ENCODE peak calls at places on chromosomes 2 and 18, in five cellular contexts. H is NCI-H774, V is activated T-helper 1 cell treated with Interleukin-2 at 50 U/mL for 16 hours, N is RPMI8226, G is AG09319. J is an unnamed sample.

GRCh38 chr2:232235716-232236115 is 142.8 kb upstream of the ALPP start:
- DNase-seq in H (no peak), V (no peak), N (no peak), G (no peak), J (no peak)

GRCh38 chr2:19841918-19842693 is 59.7 kb downstream of the TTC32 start:
- DNase-seq in H (no peak), V (no peak), N (no peak), G (no peak), J (no peak)

GRCh38 chr2:215888680-215889079 is 124.7 kb downstream of the MREG start:
- DNase-seq in H (no peak), V (no peak), N (no peak), G (no peak), J (no peak)

GRCh38 chr2:36568533-36569246 is 29.3 kb downstream of the FEZ2 start:
- DNase-seq in H (no peak), V (no peak), N (no peak), G (no peak), J (no peak)

GRCh38 chr18:59229191-59229590 is 9.2 kb downstream of the GRP start:
- DNase-seq in H (no peak), V (no peak), N (no peak), G (no peak), J (no peak)

GRCh38 chr2:197255550-197255949 is 55.0 kb downstream of the ANKRD44 start:
- DNase-seq in H (no peak), V (peak; percentile 45), N (peak; percentile 74), G (no peak), J (peak; percentile 91)

GRCh38 chr2:170887496-170888265 is 41.4 kb upstream of the GORASP2 start:
- DNase-seq in H (no peak), V (no peak), N (no peak), G (no peak), J (no peak)

GRCh38 chr2:98805412-98806265 is 74.7 kb upstream of the MGAT4A start:
- DNase-seq in H (no peak), V (no peak), N (no peak), G (peak; percentile 5), J (no peak)

GRCh38 chr2:102021776-102022175 is 30.0 kb downstream of the IL1R2 start:
- DNase-seq in H (no peak), V (no peak), N (no peak), G (no peak), J (no peak)

GRCh38 chr2:20164061-20164733 is 60.7 kb downstream of the SDC1 start:
- DNase-seq in H (no peak), V (no peak), N (peak; percentile 45), G (no peak), J (peak; percentile 46)

GRCh38 chr2:46873632-46874068 is 42.0 kb downstream of the MCFD2 start:
- DNase-seq in H (no peak), V (no peak), N (no peak), G (peak; percentile 74), J (no peak)

GRCh38 chr2:33068261-33068660 is 121.5 kb downstream of the LTBP1 start:
- DNase-seq in H (no peak), V (no peak), N (no peak), G (no peak), J (no peak)

GRCh38 chr18:59041819-59042476 is 97.7 kb upstream of the SEC11C start:
- DNase-seq in H (no peak), V (no peak), N (no peak), G (no peak), J (no peak)

GRCh38 chr18:34809697-34810096 is 99.6 kb downstream of the DTNA start:
- DNase-seq in H (no peak), V (no peak), N (no peak), G (peak; percentile 2), J (peak; percentile 23)

GRCh38 chr2:106193977-106194778 is at the start of gene UXS1:
- DNase-seq in H (peak; percentile 95), V (peak; percentile 99), N (peak; percentile 98), G (peak; percentile 94), J (peak; percentile 96)

GRCh38 chr2:119158563-119159347 is at the start of gene C1QL2:
- DNase-seq in H (no peak), V (no peak), N (no peak), G (no peak), J (no peak)

GRCh38 chr2:101528501-101528900 is 53.6 kb upstream of the RFX8 start:
- DNase-seq in H (no peak), V (no peak), N (no peak), G (no peak), J (no peak)

GRCh38 chr18:59549797-59550516 is 147.3 kb downstream of the CCBE1 start:
- DNase-seq in H (no peak), V (no peak), N (no peak), G (no peak), J (no peak)

GRCh38 chr2:36663851-36664715 is 32.4 kb upstream of the VIT start:
- DNase-seq in H (peak; percentile 18), V (no peak), N (peak; percentile 51), G (peak; percentile 70), J (peak; percentile 79)

GRCh38 chr2:70011335-70011734 is 49.9 kb upstream of the ASPRV1 start:
- DNase-seq in H (no peak), V (no peak), N (no peak), G (no peak), J (no peak)

GRCh38 chr18:52995875-52996274 is 655.9 kb downstream of the DCC start:
- DNase-seq in H (peak; percentile 83), V (no peak), N (no peak), G (no peak), J (no peak)

GRCh38 chr18:48838921-48839818 is 111.6 kb downstream of the SMAD7 start:
- DNase-seq in H (no peak), V (no peak), N (no peak), G (peak; percentile 37), J (no peak)

GRCh38 chr18:24799176-24799575 is 338.7 kb downstream of the HRH4 start:
- DNase-seq in H (no peak), V (no peak), N (no peak), G (no peak), J (no peak)

GRCh38 chr2:177585234-177585863 is 192.8 kb downstream of the AGPS start:
- DNase-seq in H (no peak), V (no peak), N (no peak), G (no peak), J (no peak)

GRCh38 chr18:41809652-41810051 is 145.4 kb upstream of the PIK3C3 start:
- DNase-seq in H (peak; percentile 14), V (no peak), N (no peak), G (no peak), J (no peak)

GRCh38 chr2:120561393-120562035 is 174.2 kb upstream of the GLI2 start:
- DNase-seq in H (no peak), V (no peak), N (no peak), G (no peak), J (no peak)

GRCh38 chr18:74496508-74497307 is 545 bp downstream of the CNDP2 start:
- DNase-seq in H (peak; percentile 48), V (peak; percentile 22), N (peak; percentile 80), G (no peak), J (peak; percentile 64)

GRCh38 chr2:20467789-20468548 is 21.1 kb downstream of the RHOB start:
- DNase-seq in H (no peak), V (no peak), N (no peak), G (no peak), J (no peak)

GRCh38 chr18:59660398-59660797 is 36.8 kb downstream of the CCBE1 start:
- DNase-seq in H (no peak), V (no peak), N (no peak), G (no peak), J (no peak)

GRCh38 chr2:38533180-38533579 is 69.5 kb downstream of the HNRNPLL start:
- DNase-seq in H (no peak), V (no peak), N (peak; percentile 84), G (no peak), J (peak; percentile 95)

GRCh38 chr2:218895326-218895725 is 14.7 kb downstream of the WNT10A start:
- DNase-seq in H (no peak), V (no peak), N (no peak), G (no peak), J (peak; percentile 11)

GRCh38 chr18:28963481-28963880 is 786.6 kb upstream of the CDH2 start:
- DNase-seq in H (no peak), V (no peak), N (no peak), G (peak; percentile 4), J (no peak)

GRCh38 chr2:71933467-71934319 is 214.0 kb downstream of the CYP26B1 start:
- DNase-seq in H (no peak), V (no peak), N (no peak), G (no peak), J (no peak)

GRCh38 chr2:51795248-51795888 is 763.4 kb upstream of the NRXN1 start:
- DNase-seq in H (peak; percentile 38), V (no peak), N (peak; percentile 47), G (no peak), J (peak; percentile 54)

GRCh38 chr18:45686892-45687611 is 36.9 kb upstream of the SLC14A1 start:
- DNase-seq in H (no peak), V (peak; percentile 22), N (peak; percentile 69), G (no peak), J (peak; percentile 84)

GRCh38 chr2:24824071-24824588 is 30.9 kb downstream of the CENPO start:
- DNase-seq in H (no peak), V (no peak), N (no peak), G (no peak), J (no peak)